ENCODE peak calls at places on chromosomes 7 and 10, in six cellular contexts. M is MM.1S, P is glutamatergic neuron, S is fibroblast of the conjunctiva, Y is astrocyte of the cerebellum, A is astrocyte of the spinal cord. L is an unnamed sample.

GRCh38 chr10:61830846-61831273 is 70.6 kb upstream of the ARID5B start:
- DNase-seq in S (no peak), Y (no peak), P (no peak), A (no peak), M (no peak), L (no peak)

GRCh38 chr10:10663587-10663986 is 354.1 kb upstream of the CELF2 start:
- DNase-seq in P (no peak), M (no peak), Y (no peak), A (no peak), S (no peak), L (no peak)

GRCh38 chr10:78312197-78313046 is 278.8 kb downstream of the RPS24 start:
- DNase-seq in M (no peak), Y (peak), S (no peak), P (no peak), A (peak), L (no peak)

GRCh38 chr7:82443801-82444219 is 233 bp upstream of the CACNA2D1 start:
- DNase-seq in S (peak), A (peak), M (peak), Y (peak), P (peak), L (peak)

GRCh38 chr10:73771722-73772279 is 10.0 kb upstream of the CHCHD1 start:
- DNase-seq in Y (peak), M (peak), P (peak), S (peak), A (no peak), L (no peak)

GRCh38 chr7:74000489-74001149 is 27.4 kb upstream of the ELN start:
- DNase-seq in A (no peak), Y (no peak), P (no peak), M (no peak), S (no peak), L (no peak)

GRCh38 chr7:129053938-129054437 is 923 bp downstream of the TNPO3 start:
- DNase-seq in A (peak), S (no peak), P (no peak), M (no peak), Y (no peak), L (no peak)

GRCh38 chr7:102425639-102426267 is 7.6 kb upstream of the ORAI2 start:
- DNase-seq in M (peak), P (peak), A (no peak), S (no peak), Y (no peak), L (no peak)

GRCh38 chr7:23662124-23662982 is 17.6 kb upstream of the FAM221A start:
- DNase-seq in P (no peak), A (peak), Y (peak), M (no peak), S (no peak), L (no peak)

GRCh38 chr7:91030680-91031079 is 233.6 kb upstream of the FZD1 start:
- DNase-seq in A (no peak), P (no peak), M (no peak), Y (no peak), S (no peak), L (no peak)

GRCh38 chr10:129967579-129968019 is 3.5 kb upstream of the EBF3 start:
- DNase-seq in A (no peak), S (no peak), P (no peak), M (no peak), Y (no peak), L (no peak)

GRCh38 chr7:138773817-138774216 is 24.0 kb upstream of the TMEM213 start:
- DNase-seq in S (no peak), M (no peak), A (no peak), Y (no peak), P (no peak), L (no peak)

GRCh38 chr10:80429521-80429966 is 21.2 kb downstream of the PRXL2A start:
- DNase-seq in P (no peak), Y (no peak), A (no peak), S (peak), M (no peak), L (no peak)

GRCh38 chr7:139738101-139738489 is 39.7 kb downstream of the HIPK2 start:
- DNase-seq in Y (no peak), P (no peak), S (no peak), A (peak), M (no peak), L (no peak)

GRCh38 chr10:49055231-49055850 is 60.0 kb downstream of the VSTM4 start:
- DNase-seq in P (no peak), M (no peak), Y (no peak), S (peak), A (no peak), L (no peak)

L was measured in amygdala.